ENCODE peak calls at places on chromosomes 13 and 19, in four cellular contexts. One of them, this sample, is unnamed.

GRCh38 chr13:114070098-114070799 is 62.2 kb downstream of the RASA3 start:
- DNase-seq in GM12878: no peak
- DNase-seq in HepG2: no peak
- DNase-seq in H1: no peak
- DNase-seq in this sample: no peak

GRCh38 chr13:34942732-34943674 is 933 bp downstream of the NBEA start:
- DNase-seq in GM12878: no peak
- DNase-seq in HepG2: no peak
- DNase-seq in H1: peak; percentile 63
- DNase-seq in this sample: no peak

GRCh38 chr13:77833331-77833863 is 85.2 kb downstream of the EDNRB start:
- DNase-seq in GM12878: no peak
- DNase-seq in HepG2: no peak
- DNase-seq in H1: no peak
- DNase-seq in this sample: no peak

GRCh38 chr19:24074720-24075119 is 12.3 kb upstream of the ZNF254 start:
- DNase-seq in GM12878: no peak
- DNase-seq in HepG2: no peak
- DNase-seq in H1: no peak
- DNase-seq in this sample: no peak

GRCh38 chr19:37763488-37763887 is 15.9 kb downstream of the ZNF573 start:
- DNase-seq in GM12878: no peak
- DNase-seq in HepG2: no peak
- DNase-seq in H1: no peak
- DNase-seq in this sample: no peak

GRCh38 chr13:64397699-64398098 is 2832.4 kb downstream of the PCDH9 start:
- DNase-seq in GM12878: no peak
- DNase-seq in HepG2: no peak
- DNase-seq in H1: no peak
- DNase-seq in this sample: no peak

GRCh38 chr13:27822258-27822872 is 30.1 kb downstream of the GSX1 start:
- DNase-seq in GM12878: no peak
- DNase-seq in HepG2: no peak
- DNase-seq in H1: no peak
- DNase-seq in this sample: no peak

GRCh38 chr19:35247526-35248309 is 1.1 kb upstream of the LSR start:
- DNase-seq in GM12878: peak; percentile 46
- DNase-seq in HepG2: peak; percentile 87
- DNase-seq in H1: peak; percentile 91
- DNase-seq in this sample: peak; percentile 91

GRCh38 chr13:106680796-106681482 is 113.0 kb upstream of the ARGLU1 start:
- DNase-seq in GM12878: no peak
- DNase-seq in HepG2: no peak
- DNase-seq in H1: no peak
- DNase-seq in this sample: peak; percentile 92

GRCh38 chr13:65710514-65710913 is 1519.6 kb downstream of the PCDH9 start:
- DNase-seq in GM12878: no peak
- DNase-seq in HepG2: peak; percentile 28
- DNase-seq in H1: no peak
- DNase-seq in this sample: no peak

GRCh38 chr19:12521996-12522395 is 29.3 kb downstream of the ZNF564 start:
- DNase-seq in GM12878: no peak
- DNase-seq in HepG2: peak; percentile 18
- DNase-seq in H1: peak; percentile 53
- DNase-seq in this sample: peak; percentile 33
- TF ChIP-seq SUZ12 in GM12878: no peak
- TF ChIP-seq SUZ12 in HepG2: no peak
- TF ChIP-seq SUZ12 in H1: no peak
- TF ChIP-seq SUZ12 in this sample: no peak

GRCh38 chr19:7506385-7507328 is 9.2 kb upstream of the ZNF358 start:
- DNase-seq in GM12878: no peak
- DNase-seq in HepG2: peak; percentile 52
- DNase-seq in H1: peak; percentile 98
- DNase-seq in this sample: peak; percentile 95

GRCh38 chr19:7505682-7506384 is 10.1 kb upstream of the ZNF358 start:
- DNase-seq in GM12878: no peak
- DNase-seq in HepG2: no peak
- DNase-seq in H1: peak; percentile 81
- DNase-seq in this sample: no peak

GRCh38 chr19:7507884-7508283 is 8.0 kb upstream of the ZNF358 start:
- DNase-seq in GM12878: no peak
- DNase-seq in HepG2: peak; percentile 26
- DNase-seq in H1: peak; percentile 96
- DNase-seq in this sample: peak; percentile 63

GRCh38 chr19:7504684-7505083 is 11.2 kb upstream of the ZNF358 start:
- DNase-seq in GM12878: no peak
- DNase-seq in HepG2: no peak
- DNase-seq in H1: no peak
- DNase-seq in this sample: no peak

GRCh38 chr19:7505288-7505681 is 10.6 kb upstream of the ZNF358 start:
- DNase-seq in GM12878: no peak
- DNase-seq in HepG2: no peak
- DNase-seq in H1: no peak
- DNase-seq in this sample: no peak
- H3K4me3 ChIP-seq in GM12878: no peak overlapping the region
- H3K4me3 ChIP-seq in HepG2: no peak overlapping the region
- H3K4me3 ChIP-seq in H1: peak overlapping the region; percentile 38
- H3K4me3 ChIP-seq in this sample: no peak overlapping the region

GRCh38 chr19:13022111-13022858 is 27.0 kb downstream of the NFIX start:
- DNase-seq in GM12878: no peak
- DNase-seq in HepG2: no peak
- DNase-seq in H1: no peak
- DNase-seq in this sample: no peak
- H3K4me1 ChIP-seq in GM12878: peaks cover 16% of the 10 kb centered on the region
- H3K4me1 ChIP-seq in HepG2: peaks cover 75% of the 10 kb centered on the region
- H3K4me1 ChIP-seq in H1: peaks cover 29% of the 10 kb centered on the region
- H3K4me1 ChIP-seq in this sample: peaks cover 20% of the 10 kb centered on the region

GRCh38 chr13:44969858-44970484 is 19.3 kb downstream of the NUFIP1 start:
- DNase-seq in GM12878: no peak
- DNase-seq in HepG2: peak; percentile 49
- DNase-seq in H1: no peak
- DNase-seq in this sample: peak; percentile 11
- TF ChIP-seq SUZ12 in GM12878: no peak
- TF ChIP-seq SUZ12 in HepG2: no peak
- TF ChIP-seq SUZ12 in H1: no peak
- TF ChIP-seq SUZ12 in this sample: no peak

DNA sequence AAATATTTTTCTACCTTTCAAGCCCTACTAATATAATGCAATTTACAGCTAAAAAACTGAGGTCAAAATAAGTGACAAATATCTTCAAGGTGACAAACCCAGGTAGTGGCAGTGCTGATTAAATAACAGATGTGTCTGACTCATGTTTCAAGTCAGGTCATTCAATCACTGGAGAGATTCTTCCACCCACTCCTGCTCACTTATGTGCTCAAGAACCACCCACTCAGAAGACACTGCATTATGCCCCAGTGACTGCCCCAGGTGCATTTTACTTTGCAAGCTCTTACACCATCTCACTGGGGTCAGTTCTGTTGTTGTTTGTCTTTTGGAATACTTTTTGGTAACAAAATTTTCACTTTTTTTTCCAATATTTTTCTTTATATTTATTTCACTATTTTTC is 2.2 kb downstream of the ZNF100 start:
- DNase-seq in GM12878: no peak
- DNase-seq in HepG2: no peak
- DNase-seq in H1: no peak
- DNase-seq in this sample: no peak
- H3K4me3 ChIP-seq in GM12878: no peak overlapping the region
- H3K4me3 ChIP-seq in HepG2: no peak overlapping the region
- H3K4me3 ChIP-seq in H1: no peak overlapping the region
- H3K4me3 ChIP-seq in this sample: no peak overlapping the region

DNA sequence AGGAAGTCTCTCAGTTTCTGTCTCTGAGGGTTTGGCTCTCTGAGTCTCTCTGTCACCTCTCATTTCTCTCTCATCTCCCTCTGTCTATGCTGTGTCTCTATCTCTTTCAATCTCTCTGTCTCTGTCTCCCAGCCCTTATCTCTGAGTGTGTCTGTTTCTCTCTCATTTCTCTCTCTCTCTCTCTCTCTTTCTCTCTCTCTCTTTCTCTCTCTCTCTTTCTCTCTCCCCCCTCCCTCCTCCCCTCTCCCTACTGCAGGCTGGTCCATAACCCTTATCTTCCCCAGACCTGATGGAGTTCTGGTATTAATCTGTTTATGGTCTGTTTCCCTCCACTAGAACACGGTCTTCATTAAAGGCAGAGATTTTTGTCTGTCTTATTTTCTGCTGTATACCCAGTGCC is 1.3 kb upstream of the PVR start:
- DNase-seq in GM12878: no peak
- DNase-seq in HepG2: no peak
- DNase-seq in H1: no peak
- DNase-seq in this sample: no peak
- H3K4me1 ChIP-seq in GM12878: no peaks in the 10 kb centered on the region
- H3K4me1 ChIP-seq in HepG2: peaks cover 74% of the 10 kb centered on the region
- H3K4me1 ChIP-seq in H1: peaks cover 2% of the 10 kb centered on the region
- H3K4me1 ChIP-seq in this sample: no peaks in the 10 kb centered on the region

GRCh38 chr13:109145631-109146030 is 516.2 kb downstream of the MYO16 start:
- DNase-seq in GM12878: no peak
- DNase-seq in HepG2: peak; percentile 13
- DNase-seq in H1: no peak
- DNase-seq in this sample: peak; percentile 18

GRCh38 chr13:109148243-109148642 is 518.8 kb downstream of the MYO16 start:
- DNase-seq in GM12878: no peak
- DNase-seq in HepG2: no peak
- DNase-seq in H1: no peak
- DNase-seq in this sample: no peak

GRCh38 chr13:109146393-109146792 is 517.0 kb downstream of the MYO16 start:
- DNase-seq in GM12878: no peak
- DNase-seq in HepG2: no peak
- DNase-seq in H1: no peak
- DNase-seq in this sample: no peak

GRCh38 chr13:109144693-109145437 is 515.5 kb downstream of the MYO16 start:
- DNase-seq in GM12878: no peak
- DNase-seq in HepG2: no peak
- DNase-seq in H1: no peak
- DNase-seq in this sample: no peak

GRCh38 chr13:109146912-109147624 is 517.7 kb downstream of the MYO16 start:
- DNase-seq in GM12878: no peak
- DNase-seq in HepG2: no peak
- DNase-seq in H1: no peak
- DNase-seq in this sample: no peak
- TF ChIP-seq SUZ12 in GM12878: no peak
- TF ChIP-seq SUZ12 in HepG2: no peak
- TF ChIP-seq SUZ12 in H1: no peak
- TF ChIP-seq SUZ12 in this sample: no peak

GRCh38 chr19:751501-752341 is 809 bp downstream of the MISP start:
- DNase-seq in GM12878: no peak
- DNase-seq in HepG2: peak; percentile 53
- DNase-seq in H1: no peak
- DNase-seq in this sample: no peak
- H3K4me3 ChIP-seq in GM12878: no peak overlapping the region
- H3K4me3 ChIP-seq in HepG2: peak overlapping the region; percentile 34
- H3K4me3 ChIP-seq in H1: no peak overlapping the region
- H3K4me3 ChIP-seq in this sample: no peak overlapping the region

DNA sequence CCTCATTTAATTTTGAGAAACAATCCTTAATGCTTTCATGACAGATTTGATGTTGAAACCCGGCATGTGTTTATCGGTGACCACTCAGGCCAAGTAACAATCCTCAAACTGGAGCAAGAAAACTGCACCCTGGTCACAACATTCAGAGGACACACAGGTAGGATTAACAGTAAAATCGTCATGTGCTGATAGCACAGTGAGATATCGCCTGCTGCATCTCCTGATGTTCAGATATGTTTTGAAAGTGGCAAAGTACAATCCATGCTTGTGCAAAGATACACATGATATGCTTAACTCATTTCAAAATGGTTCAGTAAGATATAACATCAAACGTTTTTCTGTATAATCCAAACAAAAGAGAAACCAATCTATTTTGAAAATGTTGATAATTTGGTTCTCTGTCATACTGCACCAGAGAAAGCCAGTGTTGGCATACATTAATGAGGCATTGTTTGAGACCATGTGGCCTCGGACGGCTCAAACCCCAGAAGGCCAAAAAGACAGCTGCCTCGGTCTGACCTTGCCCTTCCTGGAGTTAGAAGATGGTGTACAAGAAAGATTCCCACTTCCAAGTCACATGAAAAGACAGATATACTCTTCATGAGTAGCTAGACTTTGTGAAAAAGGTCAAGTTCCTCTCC is 76.2 kb downstream of the DHRS12 start:
- DNase-seq in GM12878: no peak
- DNase-seq in HepG2: no peak
- DNase-seq in H1: no peak
- DNase-seq in this sample: no peak
- H3K4me1 ChIP-seq in GM12878: no peaks in the 10 kb centered on the region
- H3K4me1 ChIP-seq in HepG2: peaks cover 37% of the 10 kb centered on the region
- H3K4me1 ChIP-seq in H1: no peaks in the 10 kb centered on the region
- H3K4me1 ChIP-seq in this sample: no peaks in the 10 kb centered on the region

DNA sequence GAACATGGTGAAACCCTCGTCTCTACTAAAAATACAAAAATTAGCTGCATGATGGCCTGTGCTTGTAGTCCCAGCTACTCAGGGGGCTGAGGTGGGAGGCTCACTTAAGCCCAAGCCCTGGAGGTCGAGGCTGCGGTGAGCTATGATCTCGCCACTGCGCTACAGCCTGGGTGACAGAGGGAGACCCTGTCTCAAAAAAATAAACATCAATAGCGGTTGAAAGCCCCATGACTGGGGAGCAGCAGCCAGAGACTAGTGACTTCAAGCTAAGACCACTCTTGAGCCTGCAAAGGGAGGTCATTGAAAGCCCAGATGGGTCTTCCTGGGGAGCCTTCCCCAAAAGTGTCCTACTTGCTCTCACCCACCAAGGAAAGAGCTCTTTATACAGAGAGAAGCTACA is 11.9 kb upstream of the ZNF709 start:
- DNase-seq in GM12878: no peak
- DNase-seq in HepG2: no peak
- DNase-seq in H1: no peak
- DNase-seq in this sample: no peak
- TF ChIP-seq SUZ12 in GM12878: no peak
- TF ChIP-seq SUZ12 in HepG2: no peak
- TF ChIP-seq SUZ12 in H1: no peak
- TF ChIP-seq SUZ12 in this sample: no peak

This sample was measured in NT2/D1.